ENCODE peak calls at places on chromosomes 5 and 9, in seven cellular contexts. F is hippocampal formation; X is GM10248; V is natural killer cell treated with Interleukin-12 subunit alpha and Interleukin-12 subunit beta and Interleukin-15 and Interleukin-18, amount 100 ng/mL, for 72 hours; U is upper lobe of right lung; B is fibroblast of lung; R is stimulated activated CD4-positive, alpha-beta T cell treated with anti-CD3 and anti-CD28 coated beads, Interleukin-1b, Interleukin-23, amount 100 ng/mL, for 4 hours. J is an unnamed sample.
A peak's percentile ranks its signal among the peaks of the same experiment; 100 is the strongest.

GRCh38 chr5:88486466-88486865 is 217.8 kb upstream of the TMEM161B start:
- DNase-seq in V (no peak), F (no peak), B (no peak), U (no peak), X (no peak), R (no peak), J (no peak)

GRCh38 chr5:132474881-132475511 is 15.6 kb downstream of the IRF1 start:
- DNase-seq in X (no peak), U (peak; percentile 32), R (no peak), V (no peak), F (no peak), B (no peak), J (no peak)

GRCh38 chr5:59616413-59616812 is 277.1 kb downstream of the PDE4D start:
- DNase-seq in X (no peak), F (no peak), U (no peak), B (no peak), V (no peak), R (no peak), J (no peak)

GRCh38 chr5:93246093-93246855 is 334.7 kb downstream of the NR2F1-AS1 start:
- DNase-seq in R (no peak), B (peak; percentile 87), X (no peak), V (no peak), F (peak; percentile 60), U (no peak), J (no peak)

GRCh38 chr5:149489605-149490037 is 61.6 kb downstream of the CSNK1A1 start:
- DNase-seq in F (no peak), V (no peak), R (no peak), B (peak; percentile 74), X (no peak), U (no peak), J (no peak)

GRCh38 chr5:80186634-80187033 is 69.2 kb downstream of the SERINC5 start:
- DNase-seq in B (peak; percentile 62), X (no peak), R (no peak), U (peak; percentile 68), F (no peak), V (no peak), J (no peak)

GRCh38 chr9:93301291-93301811 is 117.4 kb downstream of the WNK2 start:
- DNase-seq in B (no peak), F (no peak), X (peak; percentile 13), V (no peak), R (no peak), U (peak; percentile 58), J (no peak)

GRCh38 chr5:172052454-172053236 is 46.2 kb upstream of the FBXW11 start:
- DNase-seq in V (no peak), X (no peak), U (no peak), B (peak; percentile 60), R (no peak), F (no peak), J (no peak)

GRCh38 chr5:73620335-73620687 is 5.7 kb upstream of the ARHGEF28 start:
- DNase-seq in X (no peak), V (no peak), B (no peak), U (no peak), R (no peak), F (no peak), J (no peak)

GRCh38 chr5:134541736-134542376 is 16.4 kb downstream of the JADE2 start:
- DNase-seq in F (no peak), R (no peak), V (no peak), X (no peak), B (peak; percentile 71), U (peak; percentile 75), J (no peak)

GRCh38 chr5:9621379-9621903 is 8.7 kb downstream of the TAS2R1 start:
- DNase-seq in R (no peak), V (no peak), X (no peak), U (no peak), B (peak; percentile 6), F (no peak), J (no peak)

GRCh38 chr5:5826911-5827310 is 404.4 kb downstream of the ICE1 start:
- DNase-seq in V (no peak), R (no peak), B (no peak), F (no peak), X (no peak), U (no peak), J (no peak)